ENCODE peak calls at places on chromosomes 12 and 14, in six cellular contexts. One of them, this sample, is unnamed. For H3K4me1, the result is how much of the 10 kb centered on the place peaks cover.

GRCh38 chr12:87779858-87780498 is 249.2 kb downstream of the C12orf50 start:
- DNase-seq in GM23248: no peak
- DNase-seq in adipocyte: no peak
- DNase-seq in HCT116: no peak
- DNase-seq in NT2/D1: no peak
- DNase-seq in neuronal stem cell: no peak
- DNase-seq in this sample: no peak

GRCh38 chr14:101964297-101965144 is at the start of gene DYNC1H1:
- DNase-seq in adipocyte: peak
- DNase-seq in HCT116: peak
- DNase-seq in NT2/D1: peak
- DNase-seq in GM23248: peak
- DNase-seq in neuronal stem cell: peak
- DNase-seq in this sample: peak

GRCh38 chr12:67006612-67007011 is 262.5 kb upstream of the CAND1 start:
- DNase-seq in adipocyte: no peak
- DNase-seq in HCT116: no peak
- DNase-seq in GM23248: no peak
- DNase-seq in neuronal stem cell: no peak
- DNase-seq in NT2/D1: no peak
- DNase-seq in this sample: no peak

GRCh38 chr12:107035733-107036132 is 48.8 kb upstream of the MTERF2 start:
- DNase-seq in HCT116: no peak
- DNase-seq in adipocyte: no peak
- DNase-seq in GM23248: no peak
- DNase-seq in NT2/D1: no peak
- DNase-seq in neuronal stem cell: no peak
- DNase-seq in this sample: no peak

GRCh38 chr12:110739488-110739887 is 3.2 kb downstream of the PPP1CC start:
- DNase-seq in HCT116: no peak
- DNase-seq in neuronal stem cell: no peak
- DNase-seq in NT2/D1: no peak
- DNase-seq in adipocyte: no peak
- DNase-seq in GM23248: no peak
- DNase-seq in this sample: no peak

GRCh38 chr12:69966409-69966808 is 141.4 kb downstream of the MYRFL start:
- DNase-seq in adipocyte: peak
- DNase-seq in NT2/D1: no peak
- DNase-seq in GM23248: peak
- DNase-seq in HCT116: peak
- DNase-seq in neuronal stem cell: no peak
- DNase-seq in this sample: no peak

GRCh38 chr12:103114296-103115055 is 157.0 kb downstream of the ASCL1 start:
- DNase-seq in GM23248: no peak
- DNase-seq in NT2/D1: no peak
- DNase-seq in neuronal stem cell: no peak
- DNase-seq in adipocyte: no peak
- DNase-seq in HCT116: no peak
- DNase-seq in this sample: no peak

GRCh38 chr12:1185460-1186182 is 194.6 kb downstream of the ERC1 start:
- DNase-seq in NT2/D1: no peak
- DNase-seq in GM23248: no peak
- DNase-seq in neuronal stem cell: no peak
- DNase-seq in HCT116: no peak
- DNase-seq in adipocyte: no peak
- DNase-seq in this sample: no peak

GRCh38 chr14:60163741-60164140 is 1.5 kb downstream of the DHRS7 start:
- DNase-seq in NT2/D1: no peak
- DNase-seq in GM23248: peak
- DNase-seq in neuronal stem cell: no peak
- DNase-seq in HCT116: no peak
- DNase-seq in adipocyte: no peak
- DNase-seq in this sample: no peak

GRCh38 chr12:14995583-14996425 is 23.0 kb downstream of the PDE6H start:
- DNase-seq in HCT116: peak
- DNase-seq in NT2/D1: peak
- DNase-seq in GM23248: peak
- DNase-seq in neuronal stem cell: peak
- DNase-seq in adipocyte: peak
- DNase-seq in this sample: no peak

GRCh38 chr14:32709072-32709471 is 229.6 kb upstream of the NPAS3 start:
- DNase-seq in NT2/D1: no peak
- DNase-seq in HCT116: no peak
- DNase-seq in neuronal stem cell: no peak
- DNase-seq in GM23248: peak
- DNase-seq in adipocyte: peak
- DNase-seq in this sample: no peak

GRCh38 chr12:59158066-59158465 is 237.8 kb upstream of the LRIG3 start:
- DNase-seq in adipocyte: no peak
- DNase-seq in NT2/D1: no peak
- DNase-seq in HCT116: no peak
- DNase-seq in neuronal stem cell: no peak
- DNase-seq in GM23248: no peak
- DNase-seq in this sample: no peak

GRCh38 chr12:45671254-45671653 is 58.3 kb upstream of the ARID2 start:
- DNase-seq in GM23248: peak
- DNase-seq in HCT116: no peak
- DNase-seq in neuronal stem cell: no peak
- DNase-seq in NT2/D1: no peak
- DNase-seq in adipocyte: peak
- DNase-seq in this sample: no peak

GRCh38 chr12:2641209-2641608 is 153.6 kb upstream of the FKBP4 start:
- DNase-seq in HCT116: peak
- DNase-seq in neuronal stem cell: no peak
- DNase-seq in adipocyte: peak
- DNase-seq in NT2/D1: peak
- DNase-seq in GM23248: peak
- DNase-seq in this sample: no peak

GRCh38 chr12:96907681-96908163 is 665 bp downstream of the NEDD1 start:
- DNase-seq in neuronal stem cell: peak
- DNase-seq in NT2/D1: no peak
- DNase-seq in HCT116: no peak
- DNase-seq in adipocyte: peak
- DNase-seq in GM23248: peak
- DNase-seq in this sample: peak

GRCh38 chr14:43175896-43176295 is 1331.2 kb downstream of the FSCB start:
- DNase-seq in neuronal stem cell: no peak
- DNase-seq in NT2/D1: no peak
- DNase-seq in GM23248: no peak
- DNase-seq in HCT116: no peak
- DNase-seq in adipocyte: no peak
- DNase-seq in this sample: no peak

GRCh38 chr12:8446642-8447547 is 8.9 kb upstream of the CLEC6A start:
- DNase-seq in neuronal stem cell: no peak
- DNase-seq in adipocyte: no peak
- DNase-seq in NT2/D1: no peak
- DNase-seq in GM23248: no peak
- DNase-seq in HCT116: no peak
- DNase-seq in this sample: no peak

DNA sequence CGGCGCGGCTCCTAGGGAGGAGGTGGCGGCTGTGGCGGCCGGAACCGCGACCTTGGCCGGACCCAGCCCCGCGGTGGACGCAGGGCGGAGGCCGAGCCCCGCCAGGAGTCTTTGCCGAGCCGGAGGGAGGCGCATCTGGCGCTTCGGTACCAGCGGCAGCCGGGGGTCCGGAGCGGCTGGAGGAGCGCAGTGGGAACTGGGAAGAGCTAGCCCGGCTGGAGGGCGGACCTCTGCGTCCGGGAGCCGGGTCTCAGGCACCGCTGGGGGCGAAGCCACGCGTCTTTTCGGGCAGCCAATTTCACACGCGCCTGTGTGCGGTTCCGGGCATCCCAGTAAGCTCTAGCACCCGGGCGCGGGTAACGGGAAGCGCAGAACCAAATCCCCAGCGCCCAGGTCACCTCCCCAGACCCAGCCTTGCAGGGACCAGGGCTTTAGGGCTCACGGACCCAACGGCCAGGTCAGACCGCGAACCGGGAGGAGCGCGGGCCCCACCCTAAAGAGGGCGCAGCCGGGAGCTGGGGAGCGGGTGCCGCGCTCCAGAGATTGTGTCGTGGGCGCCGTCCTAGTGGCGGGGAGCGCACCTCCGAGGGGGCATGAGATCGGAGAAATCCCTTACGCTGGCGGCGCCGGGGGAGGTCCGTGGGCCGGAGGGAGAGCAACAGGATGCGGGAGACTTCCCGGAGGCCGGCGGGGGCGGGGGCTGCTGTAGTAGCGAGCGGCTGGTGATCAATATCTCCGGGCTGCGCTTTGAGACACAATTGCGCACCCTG is 89.4 kb downstream of the GALNT8 start:
- DNase-seq in neuronal stem cell: peak
- DNase-seq in adipocyte: peak
- DNase-seq in GM23248: peak
- DNase-seq in HCT116: no peak
- DNase-seq in NT2/D1: peak
- DNase-seq in this sample: no peak
- H3K4me1 ChIP-seq in neuronal stem cell: under half
- H3K4me1 ChIP-seq in adipocyte: under half
- H3K4me1 ChIP-seq in GM23248: under half
- H3K4me1 ChIP-seq in HCT116: under half
- H3K4me1 ChIP-seq in NT2/D1: under half
- H3K4me1 ChIP-seq in this sample: under half

DNA sequence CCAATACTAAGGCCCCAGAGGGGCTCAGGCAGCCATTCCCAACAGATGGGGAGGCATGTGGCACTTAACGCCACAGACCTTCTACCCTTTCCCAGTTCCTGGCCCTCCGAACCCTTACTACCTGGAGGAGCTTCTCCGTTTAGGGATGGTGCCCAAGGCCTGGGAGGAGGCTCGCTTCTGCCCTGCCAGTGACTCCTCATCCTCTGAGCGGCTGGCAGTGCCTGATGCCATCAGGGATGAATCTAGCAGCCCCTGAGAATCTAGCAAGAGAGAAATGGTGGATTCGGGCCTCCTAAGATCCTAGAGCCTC is 2.0 kb downstream of the MCRS1 start:
- DNase-seq in neuronal stem cell: no peak
- DNase-seq in GM23248: no peak
- DNase-seq in adipocyte: no peak
- DNase-seq in NT2/D1: no peak
- DNase-seq in HCT116: no peak
- DNase-seq in this sample: no peak
- H3K9ac ChIP-seq in neuronal stem cell: no peak
- H3K9ac ChIP-seq in GM23248: no peak
- H3K9ac ChIP-seq in adipocyte: no peak
- H3K9ac ChIP-seq in NT2/D1: peak
- H3K9ac ChIP-seq in HCT116: no peak
- H3K9ac ChIP-seq in this sample: no peak

GRCh38 chr12:119311897-119312296 is 22.6 kb upstream of the CCDC60 start:
- DNase-seq in NT2/D1: no peak
- DNase-seq in adipocyte: no peak
- DNase-seq in HCT116: no peak
- DNase-seq in neuronal stem cell: no peak
- DNase-seq in GM23248: no peak
- DNase-seq in this sample: no peak
- H3K4me1 ChIP-seq in NT2/D1: under half
- H3K4me1 ChIP-seq in adipocyte: under half
- H3K4me1 ChIP-seq in HCT116: under half
- H3K4me1 ChIP-seq in neuronal stem cell: under half
- H3K4me1 ChIP-seq in GM23248: under half
- H3K4me1 ChIP-seq in this sample: under half

GRCh38 chr12:11880424-11880823 is 190.3 kb upstream of the BCL2L14 start:
- DNase-seq in NT2/D1: no peak
- DNase-seq in HCT116: no peak
- DNase-seq in neuronal stem cell: no peak
- DNase-seq in adipocyte: no peak
- DNase-seq in GM23248: no peak
- DNase-seq in this sample: no peak
- H3K9ac ChIP-seq in NT2/D1: no peak
- H3K9ac ChIP-seq in HCT116: no peak
- H3K9ac ChIP-seq in neuronal stem cell: no peak
- H3K9ac ChIP-seq in adipocyte: no peak
- H3K9ac ChIP-seq in GM23248: no peak
- H3K9ac ChIP-seq in this sample: no peak